ENCODE peak calls at places on chromosomes 3 and 15, in nine cellular contexts. R, O, X, Q, H, D, F, I and A are unnamed samples.

GRCh38 chr15:63701365-63701764 is 104.2 kb downstream of the FBXL22 start:
- DNase-seq in R (no peak), O (peak), X (no peak), Q (no peak), H (no peak), D (no peak), F (no peak), I (no peak), A (no peak)

GRCh38 chr15:63461230-63461629 is 43.2 kb upstream of the USP3 start:
- DNase-seq in R (no peak), O (no peak), X (no peak), Q (no peak), H (no peak), D (no peak), F (no peak), I (no peak), A (peak)

GRCh38 chr3:23421811-23422510 is 218.8 kb downstream of the UBE2E2 start:
- DNase-seq in R (peak), O (no peak), X (no peak), Q (no peak), H (no peak), D (no peak), F (no peak), I (no peak), A (no peak)

GRCh38 chr3:89238836-89239235 is 131.4 kb downstream of the EPHA3 start:
- DNase-seq in R (no peak), O (no peak), X (no peak), Q (no peak), H (no peak), D (no peak), F (no peak), I (no peak), A (no peak)

GRCh38 chr3:111584724-111585123 is 10.4 kb downstream of the ZBED2 start:
- DNase-seq in R (no peak), O (no peak), X (no peak), Q (no peak), H (no peak), D (no peak), F (no peak), I (no peak), A (no peak)

GRCh38 chr15:85407421-85408269 is 27.2 kb downstream of the AKAP13 start:
- DNase-seq in R (peak), O (no peak), X (no peak), Q (no peak), H (peak), D (no peak), F (no peak), I (no peak), A (no peak)

GRCh38 chr3:189142527-189142926 is 29.2 kb upstream of the TPRG1 start:
- DNase-seq in R (no peak), O (no peak), X (no peak), Q (no peak), H (no peak), D (no peak), F (no peak), I (peak), A (no peak)

GRCh38 chr3:39134305-39134704 is 19.1 kb downstream of the CSRNP1 start:
- DNase-seq in R (no peak), O (no peak), X (no peak), Q (no peak), H (no peak), D (no peak), F (no peak), I (no peak), A (no peak)

GRCh38 chr3:106302451-106303221 is 433.8 kb upstream of the CBLB start:
- DNase-seq in R (no peak), O (no peak), X (peak), Q (no peak), H (peak), D (no peak), F (no peak), I (no peak), A (no peak)

GRCh38 chr15:93235926-93236781 is 147.1 kb upstream of the RGMA start:
- DNase-seq in R (no peak), O (no peak), X (no peak), Q (peak), H (no peak), D (peak), F (peak), I (no peak), A (no peak)

GRCh38 chr3:193665370-193665989 is 72.5 kb downstream of the OPA1 start:
- DNase-seq in R (peak), O (no peak), X (no peak), Q (no peak), H (peak), D (no peak), F (peak), I (no peak), A (no peak)

GRCh38 chr15:71784719-71785118 is 25.6 kb upstream of the NR2E3 start:
- DNase-seq in R (no peak), O (no peak), X (no peak), Q (no peak), H (no peak), D (no peak), F (no peak), I (no peak), A (peak)

GRCh38 chr15:69604050-69604378 is 151.4 kb downstream of the RPLP1 start:
- DNase-seq in R (no peak), O (peak), X (no peak), Q (no peak), H (no peak), D (no peak), F (no peak), I (no peak), A (peak)

GRCh38 chr3:52280046-52280445 is 1.6 kb upstream of the WDR82 start:
- DNase-seq in R (no peak), O (no peak), X (no peak), Q (no peak), H (no peak), D (no peak), F (no peak), I (no peak), A (no peak)

GRCh38 chr3:141920701-141921100 is 44.3 kb downstream of the ATP1B3 start:
- DNase-seq in R (no peak), O (no peak), X (no peak), Q (no peak), H (no peak), D (no peak), F (no peak), I (no peak), A (no peak)

GRCh38 chr3:55544219-55544618 is 57.1 kb upstream of the WNT5A start:
- DNase-seq in R (no peak), O (no peak), X (no peak), Q (no peak), H (no peak), D (no peak), F (no peak), I (no peak), A (no peak)

GRCh38 chr15:63712828-63713520 is 115.8 kb downstream of the FBXL22 start:
- DNase-seq in R (no peak), O (no peak), X (peak), Q (no peak), H (no peak), D (no peak), F (no peak), I (no peak), A (no peak)

GRCh38 chr3:46666471-46666845 is 27.0 kb downstream of the ALS2CL start:
- DNase-seq in R (no peak), O (no peak), X (no peak), Q (peak), H (no peak), D (peak), F (no peak), I (no peak), A (no peak)

GRCh38 chr3:128146201-128146600 is 7.1 kb upstream of the EEFSEC start:
- DNase-seq in R (no peak), O (no peak), X (no peak), Q (no peak), H (no peak), D (no peak), F (no peak), I (no peak), A (no peak)